ENCODE peak calls at places on chromosomes 12 and 14, in six cellular contexts. Q is HCT116, K is K562, F is H1, S is HepG2, H is GM12878. I is an unnamed sample.

GRCh38 chr14:105894978-105895881 is 368.8 kb downstream of the TMEM121 start:
- DNase-seq in K (peak), Q (no peak), F (no peak), S (no peak), H (no peak), I (no peak)

GRCh38 chr14:56004807-56005579 is 113.2 kb upstream of the PELI2 start:
- DNase-seq in Q (no peak), H (peak), F (no peak), S (no peak), K (no peak), I (no peak)

GRCh38 chr12:107353312-107353711 is 260.0 kb upstream of the CRY1 start:
- DNase-seq in H (no peak), F (no peak), S (no peak), K (no peak), Q (no peak), I (no peak)

GRCh38 chr14:90060965-90061848 is 587 bp upstream of the KCNK13 start:
- DNase-seq in F (peak), S (no peak), K (peak), Q (no peak), H (no peak), I (no peak)

GRCh38 chr12:124923906-124924734 is 9.7 kb upstream of the UBC start:
- DNase-seq in Q (no peak), K (peak), H (no peak), F (no peak), S (no peak), I (peak)

GRCh38 chr14:104420990-104421389 is 158.6 kb upstream of the C14orf180 start:
- DNase-seq in H (no peak), K (no peak), F (no peak), S (no peak), Q (no peak), I (no peak)

GRCh38 chr14:63394856-63395255 is 76.1 kb upstream of the GPHB5 start:
- DNase-seq in Q (no peak), F (no peak), S (no peak), K (no peak), H (no peak), I (no peak)

GRCh38 chr12:51087818-51088217 is 4.4 kb upstream of the CSRNP2 start:
- DNase-seq in K (no peak), F (no peak), H (peak), Q (no peak), S (no peak), I (no peak)

GRCh38 chr12:132030367-132031038 is 80.8 kb downstream of the EP400 start:
- DNase-seq in K (no peak), H (no peak), Q (no peak), S (no peak), F (no peak), I (no peak)

GRCh38 chr14:77024171-77024627 is 4.3 kb downstream of the IRF2BPL start:
- DNase-seq in Q (no peak), F (peak), H (no peak), K (peak), S (peak), I (peak)

GRCh38 chr12:79023784-79024183 is 159.2 kb downstream of the SYT1 start:
- DNase-seq in H (no peak), Q (no peak), K (no peak), S (no peak), F (no peak), I (no peak)

GRCh38 chr12:120775862-120776552 is 50.4 kb downstream of the ACADS start:
- DNase-seq in Q (no peak), F (no peak), K (no peak), S (peak), H (no peak), I (no peak)

GRCh38 chr12:49552014-49552413 is 13.2 kb downstream of the KCNH3 start:
- DNase-seq in S (no peak), K (no peak), Q (no peak), F (no peak), H (no peak), I (no peak)

GRCh38 chr12:27488479-27488878 is 35.5 kb upstream of the PPFIBP1 start:
- DNase-seq in Q (no peak), H (no peak), K (no peak), F (no peak), S (no peak), I (no peak)

GRCh38 chr14:32449640-32450039 is 120.5 kb downstream of the AKAP6 start:
- DNase-seq in S (no peak), H (no peak), Q (no peak), K (no peak), F (no peak), I (no peak)

GRCh38 chr12:66235626-66236281 is 46.7 kb downstream of the IRAK3 start:
- DNase-seq in Q (no peak), H (no peak), K (no peak), F (no peak), S (no peak), I (no peak)

GRCh38 chr12:52045794-52046199 is 5.4 kb upstream of the NR4A1 start:
- DNase-seq in K (no peak), S (no peak), H (no peak), Q (no peak), F (no peak), I (no peak)

GRCh38 chr12:1562813-1563412 is 31.5 kb downstream of the FBXL14 start:
- DNase-seq in Q (no peak), K (no peak), H (no peak), F (no peak), S (no peak), I (no peak)

GRCh38 chr12:104219908-104220404 is 4.4 kb downstream of the TXNRD1 start:
- DNase-seq in Q (peak), H (no peak), S (peak), K (peak), F (peak), I (no peak)

GRCh38 chr14:67674139-67674479 is 323 bp downstream of the VTI1B start:
- DNase-seq in Q (peak), H (no peak), F (peak), K (peak), S (peak), I (peak)

GRCh38 chr12:109757671-109758265 is 44.1 kb downstream of the FAM222A start:
- DNase-seq in S (no peak), F (peak), Q (no peak), H (no peak), K (no peak), I (no peak)

GRCh38 chr12:27592548-27592947 is 68.5 kb downstream of the PPFIBP1 start:
- DNase-seq in K (no peak), H (peak), F (no peak), Q (no peak), S (no peak), I (no peak)

GRCh38 chr12:111691262-111691661 is 5.4 kb downstream of the ACAD10 start:
- DNase-seq in F (no peak), Q (no peak), H (no peak), S (no peak), K (no peak), I (no peak)

GRCh38 chr12:50442178-50442908 is 41.7 kb downstream of the LARP4 start:
- DNase-seq in K (no peak), F (no peak), H (no peak), Q (no peak), S (no peak), I (no peak)

GRCh38 chr12:29562167-29562776 is 64.8 kb upstream of the OVCH1 start:
- DNase-seq in Q (no peak), S (no peak), F (no peak), H (no peak), K (no peak), I (no peak)

GRCh38 chr14:75724414-75725204 is 63.6 kb downstream of the TTLL5 start:
- DNase-seq in F (no peak), Q (no peak), H (no peak), K (no peak), S (no peak), I (no peak)

DNA sequence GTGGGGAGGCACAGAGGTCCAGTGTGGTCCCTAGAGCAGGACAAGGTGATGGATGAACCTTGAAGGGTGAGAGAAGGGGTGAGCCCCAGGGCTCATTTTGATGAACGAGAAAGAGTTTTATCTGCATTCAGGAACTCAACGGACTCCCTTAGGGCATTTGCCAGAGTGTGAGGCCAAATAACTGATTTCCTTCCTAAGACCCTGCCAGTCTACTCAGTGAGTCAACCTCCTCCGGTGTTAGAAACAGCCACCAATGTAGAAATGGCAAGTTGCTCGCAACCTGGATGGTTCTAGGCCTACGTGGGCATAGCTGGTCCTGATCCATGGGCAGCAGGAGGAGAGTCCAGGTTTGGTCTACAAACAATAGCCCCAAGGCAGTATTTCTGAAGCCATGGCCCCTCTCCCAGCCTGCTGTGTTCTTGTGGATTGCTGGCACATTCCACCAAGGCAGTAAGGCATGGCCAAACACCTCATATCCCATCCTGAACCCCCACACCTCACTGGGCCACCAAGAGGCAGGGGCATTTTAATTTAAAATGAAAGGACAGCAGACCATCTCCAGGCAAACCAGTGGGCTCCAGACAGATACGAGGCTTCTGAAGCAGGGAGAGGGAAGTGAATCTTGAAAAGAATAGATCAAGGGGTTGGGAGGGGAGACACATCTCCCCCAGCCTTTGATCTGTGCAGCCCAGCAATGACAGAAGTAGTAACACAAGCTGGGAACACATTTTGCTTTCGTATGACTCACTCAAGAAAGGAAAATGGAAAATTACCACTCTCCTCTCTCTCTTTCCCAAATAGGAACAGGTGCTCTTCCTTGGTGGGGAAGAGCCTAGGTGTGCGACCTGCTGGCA is 25.4 kb upstream of the TESC start:
- DNase-seq in S (peak), Q (no peak), K (no peak), F (no peak), H (no peak), I (no peak)
- TF ChIP-seq ZNF274 in S (no peak), Q (no peak), K (no peak), F (no peak), H (no peak), I (no peak)

GRCh38 chr14:99713972-99714371 is 29.9 kb downstream of the CYP46A1 start:
- DNase-seq in F (no peak), H (no peak), Q (no peak), S (no peak), K (no peak), I (no peak)

GRCh38 chr14:99717682-99718013 is 33.5 kb downstream of the CYP46A1 start:
- DNase-seq in K (no peak), F (no peak), Q (no peak), S (no peak), H (no peak), I (no peak)

GRCh38 chr14:99716091-99716849 is 32.2 kb downstream of the CYP46A1 start:
- DNase-seq in F (no peak), Q (no peak), K (no peak), H (no peak), S (no peak), I (no peak)

GRCh38 chr14:99716850-99717681 is 33.0 kb downstream of the CYP46A1 start:
- DNase-seq in K (no peak), Q (no peak), F (no peak), S (no peak), H (no peak), I (no peak)

GRCh38 chr14:99715266-99716000 is 31.3 kb downstream of the CYP46A1 start:
- DNase-seq in H (no peak), F (peak), Q (no peak), S (no peak), K (no peak), I (no peak)
- TF ChIP-seq YY1 in H (no peak), F (no peak), Q (no peak), S (no peak), K (no peak), I (no peak)

GRCh38 chr12:75452675-75453330 is 27.8 kb upstream of the GLIPR1 start:
- DNase-seq in S (no peak), Q (no peak), H (no peak), K (no peak), F (no peak), I (no peak)
- H3K9ac ChIP-seq in S (no peak), Q (no peak), H (no peak), K (no peak), F (no peak), I (no peak)

GRCh38 chr12:90999946-91000345 is 4.8 kb downstream of the EPYC start:
- DNase-seq in S (no peak), K (no peak), H (no peak), Q (no peak), F (no peak), I (no peak)

GRCh38 chr12:91001306-91001705 is 3.5 kb downstream of the EPYC start:
- DNase-seq in S (no peak), Q (no peak), H (no peak), K (no peak), F (no peak), I (no peak)

GRCh38 chr12:91003737-91004136 is 1.0 kb downstream of the EPYC start:
- DNase-seq in Q (no peak), F (no peak), S (no peak), K (no peak), H (no peak), I (no peak)

GRCh38 chr12:90995041-90995440 is 9.7 kb downstream of the EPYC start:
- DNase-seq in S (no peak), F (no peak), K (no peak), H (no peak), Q (no peak), I (no peak)

DNA sequence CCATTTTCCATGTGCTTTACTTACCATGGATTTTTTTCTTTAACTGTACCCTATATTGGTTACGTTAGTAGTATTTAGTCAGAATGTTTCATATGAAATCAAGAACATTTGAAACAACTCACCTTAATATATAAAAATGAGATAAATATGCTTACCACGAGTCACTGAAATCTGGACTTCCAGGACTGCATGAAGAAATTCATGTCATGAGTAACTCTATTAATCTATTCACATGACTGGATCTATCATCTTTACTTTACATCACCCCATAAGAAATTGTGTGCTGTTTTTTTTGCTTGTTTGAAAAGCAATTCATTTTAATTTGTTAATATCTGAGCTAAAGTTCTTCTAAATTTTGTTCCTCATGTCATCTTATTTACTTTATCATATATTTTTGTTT is 5.3 kb downstream of the EPYC start:
- DNase-seq in Q (no peak), F (no peak), S (no peak), H (no peak), K (no peak), I (no peak)
- TF ChIP-seq ZNF274 in Q (no peak), F (no peak), S (no peak), H (no peak), K (no peak), I (no peak)

DNA sequence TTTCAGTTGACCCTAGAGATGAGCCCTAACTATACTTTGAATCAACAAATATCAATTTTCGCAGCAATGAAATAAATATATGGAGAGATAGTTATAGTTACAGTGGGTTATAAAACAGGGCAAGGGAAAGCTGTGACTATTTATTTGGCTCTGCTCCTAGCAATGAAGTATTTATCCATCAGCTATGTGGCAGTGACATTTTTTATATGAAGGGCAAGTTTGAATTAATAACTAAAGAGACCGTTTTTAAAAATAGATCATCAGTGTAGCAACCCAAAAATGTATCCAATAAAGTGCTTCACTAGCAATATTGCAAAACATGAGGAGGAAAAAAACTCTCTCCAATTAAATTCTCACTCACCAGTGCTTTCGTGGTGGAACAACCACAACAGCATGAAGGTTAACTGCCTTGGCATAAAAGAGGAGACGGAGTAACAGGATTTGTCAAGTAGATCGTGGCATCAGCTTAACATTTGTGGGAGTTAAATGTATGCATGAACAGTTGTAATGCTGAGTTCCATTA is 58.1 kb upstream of the NUDT4 start:
- DNase-seq in H (no peak), Q (no peak), K (no peak), F (no peak), S (no peak), I (no peak)
- TF ChIP-seq YY1 in H (no peak), Q (no peak), K (no peak), F (no peak), S (no peak), I (no peak)

DNA sequence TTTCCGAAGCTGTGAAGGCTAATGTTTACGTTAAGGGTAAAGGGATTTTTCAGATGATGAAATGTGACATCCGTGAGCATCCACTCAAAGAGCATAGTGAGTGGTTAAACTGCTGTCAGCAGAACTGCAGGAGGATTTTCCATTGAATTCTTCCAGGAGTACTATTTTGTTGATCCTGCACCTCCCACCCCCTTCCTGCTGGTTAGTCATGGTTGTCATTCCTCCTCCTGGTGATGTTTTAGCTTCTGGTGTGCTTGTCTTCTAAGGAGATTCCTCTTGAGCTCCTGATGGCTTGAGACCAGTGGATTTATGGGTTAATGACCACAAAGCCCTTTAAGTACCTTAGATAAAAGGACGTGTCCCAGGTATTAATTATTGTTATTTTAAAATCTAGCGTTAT is 2.4 kb upstream of the GPRC5D start:
- DNase-seq in S (no peak), Q (no peak), H (no peak), K (no peak), F (peak), I (no peak)
- H3K9ac ChIP-seq in S (no peak), Q (no peak), H (no peak), K (no peak), F (no peak), I (no peak)

I was measured in NT2/D1.